ENCODE peak calls at places on chromosomes 6 and 20, in four cellular contexts. N is CD4-positive, alpha-beta memory T cell; A is CD8-positive, alpha-beta T cell; O is CD8-positive, alpha-beta memory T cell. L is an unnamed sample.

GRCh38 chr6:117890172-117890571 is 16.9 kb upstream of the SLC35F1 start:
- DNase-seq in A (no peak), N (no peak), O (no peak), L (no peak)

GRCh38 chr6:27541212-27541931 is 68.5 kb upstream of the ZNF184 start:
- DNase-seq in A (no peak), O (no peak), N (no peak), L (no peak)

GRCh38 chr6:112307707-112308106 is 39.4 kb upstream of the RFPL4B start:
- DNase-seq in N (no peak), O (no peak), A (no peak), L (no peak)

GRCh38 chr6:106098383-106099234 is 12.5 kb downstream of the PRDM1 start:
- DNase-seq in N (peak; percentile 86), A (peak; percentile 82), O (peak; percentile 55), L (peak; percentile 74)

GRCh38 chr20:64142546-64142945 is 21.7 kb upstream of the MYT1 start:
- DNase-seq in O (no peak), A (no peak), N (no peak), L (no peak)

GRCh38 chr20:11672959-11673358 is 244.7 kb upstream of the BTBD3 start:
- DNase-seq in A (no peak), N (no peak), O (no peak), L (no peak)

GRCh38 chr6:164690241-164690640 is 619.2 kb downstream of the C6orf118 start:
- DNase-seq in N (no peak), A (no peak), O (no peak), L (no peak)

GRCh38 chr6:169266261-169266660 is 12.6 kb upstream of the THBS2 start:
- DNase-seq in A (no peak), N (no peak), O (no peak), L (no peak)

GRCh38 chr20:51720854-51721253 is 47.3 kb downstream of the ATP9A start:
- DNase-seq in A (no peak), N (no peak), O (no peak), L (no peak)

GRCh38 chr6:27517928-27518787 is 45.3 kb upstream of the ZNF184 start:
- DNase-seq in N (no peak), A (no peak), O (no peak), L (no peak)

GRCh38 chr6:87436435-87436834 is 28.7 kb downstream of the CFAP206 start:
- DNase-seq in A (peak; percentile 38), O (peak; percentile 14), N (peak; percentile 48), L (peak; percentile 19)

GRCh38 chr20:64055893-64056638 is 6.6 kb upstream of the SOX18 start:
- DNase-seq in A (no peak), N (no peak), O (no peak), L (no peak)

GRCh38 chr6:29834564-29835436 is 7.2 kb downstream of the HLA-G start:
- DNase-seq in O (peak; percentile 43), A (peak; percentile 46), N (peak; percentile 42), L (peak; percentile 54)

GRCh38 chr6:119587537-119587936 is 238.0 kb upstream of the MAN1A1 start:
- DNase-seq in A (no peak), O (no peak), N (no peak), L (no peak)

GRCh38 chr6:133724726-133725125 is 164.2 kb upstream of the TCF21 start:
- DNase-seq in A (no peak), O (no peak), N (no peak), L (no peak)

GRCh38 chr6:52551483-52552277 is 25.2 kb downstream of the TRAM2 start:
- DNase-seq in O (no peak), A (no peak), N (no peak), L (no peak)

GRCh38 chr6:31383149-31383548 is 20.2 kb upstream of the MICA start:
- DNase-seq in O (no peak), N (no peak), A (no peak), L (no peak)

GRCh38 chr6:32627249-32627648 is 10.0 kb upstream of the HLA-DQA1 start:
- DNase-seq in N (no peak), O (no peak), A (no peak), L (no peak)

GRCh38 chr6:72406517-72406916 is 215.3 kb upstream of the KCNQ5 start:
- DNase-seq in A (no peak), O (no peak), N (no peak), L (no peak)

GRCh38 chr6:11434565-11435326 is 102.8 kb upstream of the TMEM170B start:
- DNase-seq in A (no peak), N (no peak), O (no peak), L (no peak)

GRCh38 chr6:149864578-149865535 is 698 bp upstream of the LRP11 start:
- DNase-seq in N (peak; percentile 53), A (peak; percentile 41), O (no peak), L (peak; percentile 42)

GRCh38 chr6:106163966-106164877 is 78.1 kb downstream of the PRDM1 start:
- DNase-seq in A (peak; percentile 36), N (peak; percentile 30), O (peak; percentile 26), L (no peak)

GRCh38 chr6:14278000-14278399 is 160.4 kb downstream of the CD83 start:
- DNase-seq in O (no peak), A (no peak), N (no peak), L (no peak)

GRCh38 chr6:73614802-73615201 is 39.0 kb downstream of the SLC17A5 start:
- DNase-seq in O (no peak), N (no peak), A (no peak), L (no peak)

GRCh38 chr6:158452191-158452590 is 107.7 kb upstream of the TMEM181 start:
- DNase-seq in N (no peak), A (no peak), O (no peak), L (no peak)

GRCh38 chr6:6686748-6687601 is 98.5 kb downstream of the LY86 start:
- DNase-seq in N (peak; percentile 51), A (no peak), O (no peak), L (no peak)

GRCh38 chr6:3739311-3739897 is 12.1 kb downstream of the PXDC1 start:
- DNase-seq in A (no peak), O (no peak), N (no peak), L (no peak)

GRCh38 chr6:56023829-56024228 is 148.4 kb upstream of the BMP5 start:
- DNase-seq in O (no peak), N (no peak), A (no peak), L (no peak)

GRCh38 chr6:4829089-4829488 is 52.9 kb downstream of the CDYL start:
- DNase-seq in A (no peak), N (no peak), O (no peak), L (no peak)

GRCh38 chr6:104784884-104785283 is 74.8 kb downstream of the HACE1 start:
- DNase-seq in A (no peak), N (no peak), O (no peak), L (no peak)

GRCh38 chr20:24406761-24407550 is 62.5 kb upstream of the SYNDIG1 start:
- DNase-seq in O (no peak), A (no peak), N (no peak), L (no peak)

GRCh38 chr6:39806277-39806676 is 14.1 kb downstream of the DAAM2 start:
- DNase-seq in A (no peak), N (no peak), O (no peak), L (no peak)

GRCh38 chr6:167666571-167667203 is 160.0 kb upstream of the AFDN start:
- DNase-seq in N (no peak), A (no peak), O (no peak), L (no peak)

GRCh38 chr20:54112221-54112884 is 42.0 kb upstream of the BCAS1 start:
- DNase-seq in A (no peak), O (no peak), N (no peak), L (no peak)

GRCh38 chr20:53848304-53848703 is 222.1 kb downstream of the BCAS1 start:
- DNase-seq in N (no peak), A (no peak), O (no peak), L (no peak)

GRCh38 chr6:106979435-106979884 is 4.9 kb upstream of the CD24 start:
- DNase-seq in N (peak; percentile 68), A (peak; percentile 66), O (peak; percentile 69), L (peak; percentile 45)

GRCh38 chr6:26022166-26022510 is 59.5 kb downstream of the TRIM38 start:
- DNase-seq in A (peak; percentile 37), O (no peak), N (no peak), L (no peak)

GRCh38 chr6:94269256-94269655 is 849.9 kb upstream of the EPHA7 start:
- DNase-seq in N (no peak), A (no peak), O (no peak), L (no peak)
- H3K9me3 ChIP-seq in N (no peaks in the 10 kb centered on the region), A (no peaks in the 10 kb centered on the region), O (no peaks in the 10 kb centered on the region), L (no peaks in the 10 kb centered on the region)

GRCh38 chr6:147204060-147204785 is at the start of gene STXBP5:
- DNase-seq in O (peak; percentile 32), N (peak; percentile 46), A (peak; percentile 50), L (peak; percentile 56)

GRCh38 chr6:147202516-147203310 is 1.5 kb upstream of the STXBP5 start:
- DNase-seq in N (peak; percentile 91), A (peak; percentile 84), O (peak; percentile 62), L (peak; percentile 89)

GRCh38 chr6:147200711-147201110 is 3.5 kb upstream of the STXBP5 start:
- DNase-seq in A (no peak), O (no peak), N (no peak), L (no peak)

GRCh38 chr6:147203311-147204059 is 732 bp upstream of the STXBP5 start:
- DNase-seq in N (peak; percentile 79), O (peak; percentile 63), A (peak; percentile 73), L (peak; percentile 84)

GRCh38 chr6:147201885-147202515 is 2.2 kb upstream of the STXBP5 start:
- DNase-seq in A (no peak), O (no peak), N (no peak), L (no peak)
- H3K27ac ChIP-seq in A (peak overlapping the region; percentile 86), O (peak overlapping the region; percentile 91), N (peak overlapping the region; percentile 95), L (peak overlapping the region; percentile 90)

GRCh38 chr20:58895099-58895795 is 42.7 kb downstream of the GNAS start:
- DNase-seq in O (no peak), N (no peak), A (no peak), L (no peak)
- H3K36me3 ChIP-seq in O (no peaks in the 10 kb centered on the region), N (peaks cover 11% of the 10 kb centered on the region), A (peaks cover 6% of the 10 kb centered on the region), L (peaks cover 1% of the 10 kb centered on the region)

GRCh38 chr6:279630-280029 is 12.7 kb upstream of the DUSP22 start:
- DNase-seq in N (no peak), O (no peak), A (no peak), L (no peak)
- H3K9me3 ChIP-seq in N (no peaks in the 10 kb centered on the region), O (no peaks in the 10 kb centered on the region), A (no peaks in the 10 kb centered on the region), L (no peaks in the 10 kb centered on the region)

DNA sequence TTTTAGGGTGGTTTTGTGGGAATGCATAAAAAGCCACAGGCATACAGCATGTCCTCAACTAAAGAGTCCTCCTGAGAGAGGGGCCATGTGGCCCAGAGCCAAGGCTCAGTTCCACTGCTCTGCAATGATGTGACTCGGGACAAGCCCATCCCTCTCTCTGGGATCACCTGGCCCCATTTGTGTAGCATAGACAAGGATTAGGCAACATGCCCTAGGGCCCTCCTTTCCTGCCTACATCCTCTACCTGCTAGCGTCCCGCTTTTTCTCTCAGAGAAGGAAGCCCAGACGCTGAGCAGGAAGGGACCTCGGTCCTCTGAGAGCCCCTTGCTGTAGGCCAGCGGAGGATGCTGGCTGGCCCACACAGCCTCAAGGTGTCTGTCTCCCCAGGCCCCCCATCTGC is 8.8 kb downstream of the TGM2 start:
- DNase-seq in A (no peak), N (no peak), O (no peak), L (no peak)
- H3K27ac ChIP-seq in A (no peak overlapping the region), N (no peak overlapping the region), O (no peak overlapping the region), L (no peak overlapping the region)